ENCODE peak calls at places on chromosomes 1 and 21, in eight cellular contexts. L is mucosa of descending colon, G is mammary epithelial cell, Y is AG09309, J is HL-60, X is endodermal cell, T is fibroblast of pulmonary artery, B is A549. Z is an unnamed sample.

GRCh38 chr1:78339490-78339889 is 151.3 kb upstream of the PTGFR start:
- DNase-seq in L (no peak), G (peak; percentile 80), Y (no peak), J (no peak), X (no peak), T (peak; percentile 24), B (no peak), Z (no peak)

GRCh38 chr1:41868241-41868953 is 50.3 kb downstream of the HIVEP3 start:
- DNase-seq in L (no peak), G (no peak), Y (no peak), J (no peak), X (no peak), T (no peak), B (no peak), Z (peak; percentile 26)

GRCh38 chr1:240824238-240824637 is 212.3 kb upstream of the GREM2 start:
- DNase-seq in L (no peak), G (no peak), Y (no peak), J (no peak), X (peak; percentile 54), T (no peak), B (no peak), Z (no peak)

GRCh38 chr1:111813440-111814304 is 58.0 kb downstream of the DDX20 start:
- DNase-seq in L (no peak), G (no peak), Y (no peak), J (no peak), X (no peak), T (no peak), B (no peak), Z (peak; percentile 23)

GRCh38 chr21:32403201-32403701 is 9.3 kb upstream of the EVA1C start:
- DNase-seq in L (no peak), G (peak; percentile 47), Y (no peak), J (no peak), X (peak; percentile 84), T (peak; percentile 92), B (peak; percentile 62), Z (peak; percentile 71)

GRCh38 chr1:22234631-22235030 is 91.7 kb upstream of the WNT4 start:
- DNase-seq in L (no peak), G (no peak), Y (no peak), J (no peak), X (no peak), T (no peak), B (no peak), Z (no peak)

GRCh38 chr1:195714248-195714647 is 894.0 kb downstream of the KCNT2 start:
- DNase-seq in L (no peak), G (peak; percentile 11), Y (peak; percentile 5), J (no peak), X (no peak), T (peak; percentile 38), B (no peak), Z (no peak)

GRCh38 chr21:42592156-42592820 is 61.1 kb upstream of the PDE9A start:
- DNase-seq in L (no peak), G (no peak), Y (no peak), J (no peak), X (peak; percentile 43), T (no peak), B (no peak), Z (peak; percentile 22)

GRCh38 chr1:224640587-224640986 is 24.5 kb downstream of the CNIH3 start:
- DNase-seq in L (no peak), G (no peak), Y (no peak), J (no peak), X (no peak), T (no peak), B (no peak), Z (peak; percentile 73)

GRCh38 chr1:202023033-202023433 is 12.6 kb downstream of the ELF3 start:
- DNase-seq in L (peak; percentile 89), G (peak; percentile 99), Y (no peak), J (no peak), X (no peak), T (no peak), B (peak; percentile 90), Z (no peak)

GRCh38 chr1:193113258-193113991 is 8.2 kb upstream of the GLRX2 start:
- DNase-seq in L (no peak), G (no peak), Y (no peak), J (no peak), X (peak; percentile 89), T (no peak), B (no peak), Z (peak; percentile 98)

GRCh38 chr1:193118194-193118593 is 3.6 kb upstream of the CDC73 start:
- DNase-seq in L (no peak), G (no peak), Y (no peak), J (no peak), X (no peak), T (no peak), B (no peak), Z (no peak)

GRCh38 chr1:193113992-193114332 is 7.9 kb upstream of the CDC73 start:
- DNase-seq in L (no peak), G (no peak), Y (no peak), J (no peak), X (no peak), T (no peak), B (no peak), Z (no peak)

GRCh38 chr1:193114485-193115095 is 7.2 kb upstream of the CDC73 start:
- DNase-seq in L (no peak), G (no peak), Y (no peak), J (no peak), X (no peak), T (no peak), B (no peak), Z (no peak)

GRCh38 chr1:193115629-193116227 is 6.1 kb upstream of the CDC73 start:
- DNase-seq in L (no peak), G (peak; percentile 96), Y (peak; percentile 92), J (no peak), X (no peak), T (peak; percentile 97), B (peak; percentile 92), Z (peak; percentile 87)
- H3K4me3 ChIP-seq in L (no peak overlapping the region), G (no peak overlapping the region), Y (no peak overlapping the region), J (no peak overlapping the region), X (no peak overlapping the region), T (no peak overlapping the region), B (peak overlapping the region; percentile 19), Z (no peak overlapping the region)

GRCh38 chr1:88984553-88984945 is 7.9 kb downstream of the KYAT3 start:
- DNase-seq in L (no peak), G (peak; percentile 1), Y (no peak), J (no peak), X (no peak), T (no peak), B (no peak), Z (no peak)

GRCh38 chr1:88985692-88986091 is 6.7 kb downstream of the KYAT3 start:
- DNase-seq in L (no peak), G (peak; percentile 16), Y (no peak), J (no peak), X (no peak), T (no peak), B (no peak), Z (no peak)

GRCh38 chr1:88985033-88985432 is 7.4 kb downstream of the KYAT3 start:
- DNase-seq in L (no peak), G (peak; percentile 94), Y (peak; percentile 71), J (no peak), X (no peak), T (peak; percentile 98), B (peak; percentile 31), Z (no peak)

DNA sequence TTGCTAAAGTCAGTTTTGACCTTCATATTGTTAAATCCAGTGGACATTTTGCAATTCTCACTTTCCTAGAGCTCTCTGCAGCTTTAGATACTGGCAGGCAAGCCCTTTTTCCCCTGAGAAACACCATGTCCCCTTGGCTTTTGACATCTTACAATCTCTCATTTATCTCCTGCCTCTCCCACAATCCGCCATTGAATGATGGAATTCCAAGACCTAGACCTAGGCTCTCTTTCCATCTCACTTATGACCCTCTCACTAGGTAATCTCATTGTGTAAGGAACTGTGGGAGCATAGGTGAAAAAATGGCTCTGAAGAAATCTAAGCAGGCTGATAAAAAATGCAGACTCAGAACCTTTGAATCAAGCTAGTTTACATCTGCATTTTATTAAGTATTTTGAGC is 2.0 kb downstream of the KYAT3 start:
- DNase-seq in L (no peak), G (no peak), Y (no peak), J (no peak), X (no peak), T (no peak), B (no peak), Z (peak; percentile 68)
- H3K4me3 ChIP-seq in L (no peak overlapping the region), G (no peak overlapping the region), Y (no peak overlapping the region), J (no peak overlapping the region), X (peak overlapping the region; percentile 88), T (peak overlapping the region; percentile 75), B (no peak overlapping the region), Z (no peak overlapping the region)

GRCh38 chr1:66985835-66986234 is 61.0 kb downstream of the MIER1 start:
- DNase-seq in L (no peak), G (no peak), Y (no peak), J (no peak), X (no peak), T (no peak), B (no peak), Z (no peak)

GRCh38 chr1:66984491-66984890 is 59.7 kb downstream of the MIER1 start:
- DNase-seq in L (no peak), G (no peak), Y (no peak), J (no peak), X (no peak), T (no peak), B (no peak), Z (no peak)

GRCh38 chr1:66980745-66981367 is 56.1 kb downstream of the MIER1 start:
- DNase-seq in L (no peak), G (peak; percentile 35), Y (no peak), J (no peak), X (no peak), T (peak; percentile 33), B (peak; percentile 16), Z (no peak)

GRCh38 chr1:66982561-66983285 is 57.9 kb downstream of the MIER1 start:
- DNase-seq in L (no peak), G (no peak), Y (no peak), J (no peak), X (no peak), T (no peak), B (no peak), Z (no peak)

GRCh38 chr1:66981679-66982078 is 56.9 kb downstream of the MIER1 start:
- DNase-seq in L (no peak), G (peak; percentile 24), Y (no peak), J (no peak), X (no peak), T (peak; percentile 18), B (peak; percentile 27), Z (no peak)
- H3K4me3 ChIP-seq in L (no peak overlapping the region), G (no peak overlapping the region), Y (no peak overlapping the region), J (no peak overlapping the region), X (no peak overlapping the region), T (peak overlapping the region; percentile 5), B (peak overlapping the region; percentile 30), Z (no peak overlapping the region)

GRCh38 chr1:8702121-8702520 is 115.3 kb downstream of the RERE start:
- DNase-seq in L (peak; percentile 69), G (peak; percentile 48), Y (no peak), J (no peak), X (peak; percentile 76), T (peak; percentile 53), B (peak; percentile 58), Z (peak; percentile 86)

GRCh38 chr1:8699679-8700078 is 117.8 kb downstream of the RERE start:
- DNase-seq in L (no peak), G (no peak), Y (no peak), J (no peak), X (no peak), T (no peak), B (no peak), Z (no peak)

GRCh38 chr1:8698012-8698411 is 119.4 kb downstream of the RERE start:
- DNase-seq in L (no peak), G (no peak), Y (no peak), J (no peak), X (no peak), T (no peak), B (no peak), Z (no peak)

GRCh38 chr1:8702848-8703810 is 114.3 kb downstream of the RERE start:
- DNase-seq in L (peak; percentile 95), G (peak; percentile 88), Y (peak; percentile 67), J (peak; percentile 78), X (peak; percentile 96), T (peak; percentile 93), B (peak; percentile 92), Z (peak; percentile 96)

GRCh38 chr1:8698937-8699447 is 118.4 kb downstream of the RERE start:
- DNase-seq in L (no peak), G (no peak), Y (no peak), J (no peak), X (no peak), T (no peak), B (no peak), Z (no peak)
- H3K4me3 ChIP-seq in L (no peak overlapping the region), G (no peak overlapping the region), Y (no peak overlapping the region), J (no peak overlapping the region), X (no peak overlapping the region), T (no peak overlapping the region), B (no peak overlapping the region), Z (no peak overlapping the region)